ENCODE peak calls at places on chromosomes 2 and 18, in four cellular contexts. F is H54, I is mesenchymal stem cell, K is brain microvascular endothelial cell. Q is an unnamed sample.

GRCh38 chr2:37855283-37856041 is 69.6 kb upstream of the RMDN2 start:
- DNase-seq in F (no peak), I (no peak), K (no peak), Q (no peak)

GRCh38 chr2:231152800-231153557 is 28.1 kb upstream of the HTR2B start:
- DNase-seq in F (no peak), I (peak; percentile 82), K (no peak), Q (peak; percentile 100)

GRCh38 chr2:170813611-170814550 is 2.8 kb upstream of the GAD1 start:
- DNase-seq in F (no peak), I (peak; percentile 71), K (peak; percentile 36), Q (peak; percentile 50)

GRCh38 chr2:205734436-205734835 is 52.1 kb downstream of the NRP2 start:
- DNase-seq in F (peak; percentile 51), I (peak; percentile 88), K (peak; percentile 87), Q (peak; percentile 93)

GRCh38 chr2:234496835-234497591 is at the start of gene ARL4C:
- DNase-seq in F (peak; percentile 75), I (peak; percentile 82), K (peak; percentile 25), Q (peak; percentile 52)

GRCh38 chr18:46167971-46168370 is 63.8 kb downstream of the HAUS1 start:
- DNase-seq in F (no peak), I (no peak), K (no peak), Q (no peak)

GRCh38 chr2:70094978-70095832 is 7.9 kb downstream of the PCBP1 start:
- DNase-seq in F (no peak), I (no peak), K (no peak), Q (no peak)

GRCh38 chr2:176104338-176105077 is 2.6 kb upstream of the HOXD11 start:
- DNase-seq in F (peak; percentile 92), I (peak; percentile 50), K (no peak), Q (peak; percentile 22)

GRCh38 chr18:36460324-36460850 is 162.9 kb downstream of the FHOD3 start:
- DNase-seq in F (no peak), I (no peak), K (no peak), Q (no peak)

GRCh38 chr2:18299423-18300212 is 260.8 kb downstream of the RDH14 start:
- DNase-seq in F (peak; percentile 1), I (peak; percentile 82), K (peak; percentile 98), Q (peak; percentile 99)

GRCh38 chr2:241048149-241048948 is 49.9 kb downstream of the SNED1 start:
- DNase-seq in F (no peak), I (no peak), K (no peak), Q (no peak)

GRCh38 chr18:60984496-60984895 is 348.7 kb upstream of the CDH20 start:
- DNase-seq in F (no peak), I (peak; percentile 86), K (peak; percentile 80), Q (peak; percentile 92)

GRCh38 chr2:127614246-127614645 is 31.7 kb upstream of the GPR17 start:
- DNase-seq in F (no peak), I (no peak), K (no peak), Q (no peak)

GRCh38 chr18:49725809-49726514 is 87.4 kb downstream of the ACAA2 start:
- DNase-seq in F (peak; percentile 40), I (peak; percentile 100), K (peak; percentile 99), Q (peak; percentile 99)

GRCh38 chr2:23658466-23658942 is 268.4 kb downstream of the ATAD2B start:
- DNase-seq in F (no peak), I (peak; percentile 27), K (peak; percentile 66), Q (no peak)

GRCh38 chr18:23307567-23308295 is 145.4 kb upstream of the RIOK3 start:
- DNase-seq in F (peak; percentile 54), I (peak; percentile 89), K (peak; percentile 80), Q (peak; percentile 13)

GRCh38 chr2:219086215-219086614 is 25.5 kb upstream of the IHH start:
- DNase-seq in F (no peak), I (no peak), K (no peak), Q (no peak)

GRCh38 chr18:31497404-31497710 is 620 bp upstream of the DSG2 start:
- DNase-seq in F (no peak), I (no peak), K (no peak), Q (no peak)

GRCh38 chr18:47881752-47882455 is 48.6 kb downstream of the SMAD2 start:
- DNase-seq in F (no peak), I (peak; percentile 30), K (peak; percentile 57), Q (peak; percentile 84)

GRCh38 chr2:143553261-143553660 is 424.0 kb downstream of the ARHGAP15 start:
- DNase-seq in F (no peak), I (peak; percentile 34), K (no peak), Q (peak; percentile 83)

GRCh38 chr2:191675807-191676667 is 1.9 kb upstream of the NABP1 start:
- DNase-seq in F (no peak), I (no peak), K (no peak), Q (no peak)

GRCh38 chr2:174259981-174260380 is 11.6 kb upstream of the OLA1 start:
- DNase-seq in F (no peak), I (peak; percentile 80), K (peak; percentile 13), Q (peak; percentile 92)

GRCh38 chr2:135913726-135914365 is 37.6 kb upstream of the MCM6 start:
- DNase-seq in F (no peak), I (peak; percentile 56), K (peak; percentile 53), Q (peak; percentile 41)